ENCODE peak calls at places on chromosomes 11 and 22, in nine cellular contexts. X is hepatocyte, G is tibial artery, A is thoracic aorta, Y is IMR-90, D is fibroblast of lung, O is upper lobe of right lung, L is GM23338, W is HCT116. Q is an unnamed sample. For H3K36me3, the result is how much of the 10 kb centered on the place peaks cover.

GRCh38 chr11:92909214-92909613 is 60.2 kb upstream of the MTNR1B start:
- DNase-seq in X (no peak), G (no peak), A (no peak), Y (no peak), D (no peak), O (no peak), L (no peak), W (no peak), Q (no peak)

GRCh38 chr11:114478768-114479167 is 39.5 kb downstream of the REXO2 start:
- DNase-seq in X (no peak), G (no peak), A (no peak), Y (no peak), D (peak), O (no peak), L (peak), W (no peak), Q (no peak)

GRCh38 chr22:46974077-46974476 is 211.6 kb downstream of the TBC1D22A start:
- DNase-seq in X (no peak), G (no peak), A (no peak), Y (no peak), D (no peak), O (peak), L (no peak), W (no peak), Q (no peak)

GRCh38 chr22:38433871-38434270 is 21.1 kb downstream of the KCNJ4 start:
- DNase-seq in X (no peak), G (no peak), A (no peak), Y (no peak), D (no peak), O (no peak), L (no peak), W (no peak), Q (no peak)

GRCh38 chr11:2138075-2138435 is 1.1 kb downstream of the IGF2 start:
- DNase-seq in X (peak), G (no peak), A (no peak), Y (no peak), D (no peak), O (no peak), L (peak), W (no peak), Q (no peak)

GRCh38 chr11:122668562-122669090 is 13.1 kb downstream of the UBASH3B start:
- DNase-seq in X (no peak), G (no peak), A (no peak), Y (peak), D (peak), O (no peak), L (no peak), W (peak), Q (no peak)

GRCh38 chr11:12808519-12808918 is 134.3 kb downstream of the TEAD1 start:
- DNase-seq in X (no peak), G (no peak), A (no peak), Y (peak), D (peak), O (no peak), L (no peak), W (no peak), Q (no peak)

GRCh38 chr11:66498508-66498907 is 11.9 kb upstream of the BBS1 start:
- DNase-seq in X (no peak), G (no peak), A (no peak), Y (no peak), D (no peak), O (no peak), L (no peak), W (no peak), Q (no peak)

GRCh38 chr22:45818130-45819085 is 146.8 kb downstream of the ATXN10 start:
- DNase-seq in X (peak), G (no peak), A (no peak), Y (no peak), D (peak), O (no peak), L (peak), W (no peak), Q (no peak)

GRCh38 chr22:27100789-27101188 is 443.4 kb downstream of the MIAT start:
- DNase-seq in X (peak), G (no peak), A (no peak), Y (peak), D (no peak), O (no peak), L (peak), W (no peak), Q (no peak)
- H3K4me3 ChIP-seq in X (no peak), G (peak), A (peak), Y (no peak), D (no peak), O (no peak), L (peak), W (no peak), Q (no peak)

GRCh38 chr11:77047007-77047927 is 13.1 kb downstream of the B3GNT6 start:
- DNase-seq in X (peak), G (peak), A (peak), Y (peak), D (peak), O (no peak), L (peak), W (peak), Q (peak)

GRCh38 chr11:77044356-77044755 is 10.2 kb downstream of the B3GNT6 start:
- DNase-seq in X (no peak), G (no peak), A (no peak), Y (no peak), D (no peak), O (no peak), L (no peak), W (no peak), Q (no peak)

GRCh38 chr11:77044886-77045285 is 10.7 kb downstream of the B3GNT6 start:
- DNase-seq in X (no peak), G (no peak), A (no peak), Y (no peak), D (no peak), O (no peak), L (no peak), W (no peak), Q (no peak)

GRCh38 chr11:77049081-77049480 is 14.9 kb downstream of the B3GNT6 start:
- DNase-seq in X (no peak), G (no peak), A (no peak), Y (no peak), D (no peak), O (no peak), L (no peak), W (no peak), Q (no peak)

GRCh38 chr11:77046060-77046501 is 11.9 kb downstream of the B3GNT6 start:
- DNase-seq in X (peak), G (no peak), A (no peak), Y (no peak), D (no peak), O (peak), L (peak), W (peak), Q (no peak)
- TF ChIP-seq CTCF in X (peak), G (peak), A (peak), Y (peak), D (peak), O (peak), L (peak), W (peak), Q (peak)

GRCh38 chr11:18088974-18089373 is 16.9 kb downstream of the SAAL1 start:
- DNase-seq in X (no peak), G (no peak), A (no peak), Y (no peak), D (no peak), O (no peak), L (no peak), W (no peak), Q (no peak)

GRCh38 chr11:18093946-18094345 is 11.9 kb downstream of the SAAL1 start:
- DNase-seq in X (peak), G (no peak), A (no peak), Y (no peak), D (no peak), O (no peak), L (no peak), W (no peak), Q (no peak)

GRCh38 chr11:18088371-18088770 is 17.5 kb downstream of the SAAL1 start:
- DNase-seq in X (no peak), G (no peak), A (no peak), Y (no peak), D (no peak), O (no peak), L (no peak), W (no peak), Q (no peak)

GRCh38 chr11:18091731-18092130 is 14.2 kb downstream of the SAAL1 start:
- DNase-seq in X (no peak), G (no peak), A (no peak), Y (peak), D (no peak), O (no peak), L (no peak), W (no peak), Q (no peak)
- H3K36me3 ChIP-seq in X (under half), G (half or more), A (under half), Y (under half), D (under half), O (half or more), L (under half), W (under half), Q (under half)

GRCh38 chr11:76631566-76632308 is 38.8 kb downstream of the LRRC32 start:
- DNase-seq in X (no peak), G (no peak), A (no peak), Y (no peak), D (no peak), O (no peak), L (no peak), W (no peak), Q (no peak)

GRCh38 chr11:76629133-76629852 is 41.3 kb downstream of the LRRC32 start:
- DNase-seq in X (no peak), G (peak), A (no peak), Y (peak), D (peak), O (no peak), L (no peak), W (no peak), Q (no peak)

GRCh38 chr11:76628408-76628947 is 42.1 kb downstream of the LRRC32 start:
- DNase-seq in X (no peak), G (no peak), A (no peak), Y (no peak), D (no peak), O (no peak), L (no peak), W (no peak), Q (no peak)

GRCh38 chr11:76630600-76630999 is 39.9 kb downstream of the LRRC32 start:
- DNase-seq in X (no peak), G (no peak), A (no peak), Y (no peak), D (peak), O (no peak), L (no peak), W (no peak), Q (no peak)

GRCh38 chr11:76629853-76630599 is 40.5 kb downstream of the LRRC32 start:
- DNase-seq in X (peak), G (peak), A (no peak), Y (peak), D (peak), O (peak), L (peak), W (no peak), Q (no peak)
- H3K4me3 ChIP-seq in X (no peak), G (peak), A (peak), Y (no peak), D (no peak), O (no peak), L (no peak), W (no peak), Q (no peak)

GRCh38 chr11:117519170-117519569 is 191.5 kb downstream of the CEP164 start:
- DNase-seq in X (peak), G (no peak), A (no peak), Y (no peak), D (no peak), O (no peak), L (no peak), W (no peak), Q (no peak)
- TF ChIP-seq CTCF in X (peak), G (no peak), A (no peak), Y (no peak), D (no peak), O (no peak), L (peak), W (no peak), Q (no peak)

GRCh38 chr22:17137861-17138425 is 16.8 kb upstream of the TMEM121B start:
- DNase-seq in X (no peak), G (no peak), A (no peak), Y (no peak), D (no peak), O (no peak), L (no peak), W (no peak), Q (no peak)
- H3K36me3 ChIP-seq in X (under half), G (under half), A (under half), Y (under half), D (under half), O (half or more), L (under half), W (under half), Q (under half)

GRCh38 chr11:75430692-75431532 is 2.1 kb downstream of the KLHL35 start:
- DNase-seq in X (no peak), G (no peak), A (no peak), Y (no peak), D (no peak), O (no peak), L (no peak), W (no peak), Q (no peak)
- H3K4me3 ChIP-seq in X (no peak), G (peak), A (peak), Y (peak), D (no peak), O (peak), L (peak), W (peak), Q (peak)

Q was measured in BJ.